ENCODE peak calls at places on chromosomes 13 and 19, in five cellular contexts. Y, G, W, C and N are unnamed samples.

GRCh38 chr19:3679138-3679537 is 21.1 kb downstream of the PIP5K1C start:
- DNase-seq in G (no peak), W (no peak), C (no peak), Y (no peak), N (no peak)

GRCh38 chr13:39263033-39263432 is 224.8 kb downstream of the NHLRC3 start:
- DNase-seq in C (peak), Y (peak), W (peak), G (peak), N (no peak)

GRCh38 chr13:43269037-43269476 is 245.7 kb downstream of the DNAJC15 start:
- DNase-seq in G (no peak), C (no peak), W (no peak), Y (peak), N (no peak)

GRCh38 chr13:71300602-71301001 is 566.4 kb downstream of the DACH1 start:
- DNase-seq in W (no peak), G (no peak), Y (no peak), C (no peak), N (no peak)

GRCh38 chr13:90979059-90979458 is 368.4 kb upstream of the MIR17HG start:
- DNase-seq in G (no peak), C (no peak), W (no peak), Y (no peak), N (no peak)

GRCh38 chr13:61024046-61024445 is 391.6 kb downstream of the PCDH20 start:
- DNase-seq in G (no peak), C (no peak), Y (no peak), W (no peak), N (no peak)

GRCh38 chr19:50478901-50479715 is 2.5 kb upstream of the GARIN5A start:
- DNase-seq in C (peak), Y (peak), W (no peak), G (no peak), N (no peak)

GRCh38 chr19:38588041-38588440 is 29.7 kb downstream of the MAP4K1 start:
- DNase-seq in Y (no peak), G (no peak), C (no peak), W (no peak), N (no peak)

GRCh38 chr13:48216204-48216711 is 16.7 kb upstream of the ITM2B start:
- DNase-seq in W (no peak), G (no peak), C (no peak), Y (no peak), N (no peak)

GRCh38 chr13:41520699-41521630 is 63.6 kb downstream of the RGCC start:
- DNase-seq in W (no peak), C (no peak), Y (no peak), G (no peak), N (no peak)

GRCh38 chr13:24220086-24220703 is 59.7 kb downstream of the SPATA13 start:
- DNase-seq in G (peak), C (peak), Y (peak), W (peak), N (peak)

GRCh38 chr13:51453959-51454703 is 1.3 kb upstream of the INTS6 start:
- DNase-seq in G (peak), Y (peak), C (no peak), W (peak), N (peak)

GRCh38 chr13:112165712-112166111 is 98.8 kb downstream of the SOX1 start:
- DNase-seq in G (no peak), Y (no peak), W (no peak), C (no peak), N (no peak)

GRCh38 chr13:21233086-21233485 is 56.6 kb downstream of the MRPL57 start:
- DNase-seq in C (no peak), G (no peak), W (no peak), Y (no peak), N (no peak)

GRCh38 chr13:36912983-36913382 is 7.1 kb downstream of the SMAD9 start:
- DNase-seq in W (no peak), G (no peak), Y (no peak), C (no peak), N (no peak)

GRCh38 chr13:57787058-57787791 is 155.7 kb downstream of the PCDH17 start:
- DNase-seq in G (no peak), Y (no peak), W (no peak), C (peak), N (no peak)

GRCh38 chr19:17347361-17347760 is 10.0 kb downstream of the GTPBP3 start:
- DNase-seq in Y (peak), W (no peak), C (no peak), G (no peak), N (no peak)

GRCh38 chr19:12913011-12913561 is 6.0 kb downstream of the SYCE2 start:
- DNase-seq in C (peak), W (no peak), Y (peak), G (no peak), N (no peak)

GRCh38 chr13:24684600-24684998 is 4.4 kb downstream of the ATP12A start:
- DNase-seq in C (no peak), Y (no peak), W (no peak), G (peak), N (no peak)

GRCh38 chr13:65966991-65967451 is 1263.1 kb downstream of the PCDH9 start:
- DNase-seq in W (no peak), C (peak), G (no peak), Y (peak), N (no peak)

GRCh38 chr19:4988770-4989251 is 19.9 kb downstream of the KDM4B start:
- DNase-seq in Y (peak), W (no peak), C (no peak), G (no peak), N (no peak)

GRCh38 chr13:65149687-65150086 is 2080.4 kb downstream of the PCDH9 start:
- DNase-seq in W (no peak), Y (no peak), G (no peak), C (peak), N (no peak)

GRCh38 chr19:43425567-43426392 is 11.1 kb downstream of the TEX101 start:
- DNase-seq in Y (peak), W (no peak), G (no peak), C (no peak), N (no peak)